ENCODE peak calls at places on chromosome 22, in seven cellular contexts. P is naive thymus-derived CD8-positive, alpha-beta T cell; B is GM03348; Y is ACHN; G is hippocampal formation; A is astrocyte of the cerebellum; I is KG1. C is an unnamed sample.

GRCh38 chr22:39715778-39716495 is 145.4 kb downstream of the CACNA1I start:
- DNase-seq in B (no peak), I (no peak), G (no peak), Y (no peak), P (no peak), A (no peak), C (no peak)

GRCh38 chr22:17110791-17111550 is 10.2 kb downstream of the TMEM121B start:
- DNase-seq in Y (no peak), P (no peak), B (no peak), I (no peak), G (no peak), A (no peak), C (no peak)

GRCh38 chr22:27113211-27114030 is 456.0 kb downstream of the MIAT start:
- DNase-seq in B (peak), I (no peak), Y (peak), P (no peak), A (peak), G (peak), C (peak)

GRCh38 chr22:42648368-42649260 is 578 bp downstream of the CYB5R3 start:
- DNase-seq in G (no peak), Y (peak), A (no peak), I (no peak), P (peak), B (peak), C (peak)

GRCh38 chr22:43262990-43263644 is 76.2 kb upstream of the TTLL12 start:
- DNase-seq in I (peak), B (no peak), G (no peak), P (no peak), A (no peak), Y (no peak), C (no peak)

GRCh38 chr22:19066531-19067271 is 55.5 kb downstream of the DGCR2 start:
- DNase-seq in B (peak), A (peak), Y (peak), P (no peak), G (no peak), I (no peak), C (no peak)

GRCh38 chr22:24985824-24986214 is 33.3 kb downstream of the KIAA1671 start:
- DNase-seq in Y (no peak), P (no peak), G (no peak), A (no peak), B (no peak), I (peak), C (no peak)

GRCh38 chr22:28094831-28095230 is 175.8 kb upstream of the PITPNB start:
- DNase-seq in P (no peak), I (no peak), A (no peak), G (no peak), Y (no peak), B (no peak), C (no peak)

GRCh38 chr22:23670378-23671295 is 20.2 kb upstream of the RGL4 start:
- DNase-seq in I (no peak), G (no peak), Y (no peak), B (no peak), A (no peak), P (no peak), C (peak)

GRCh38 chr22:23305321-23305910 is 125.1 kb downstream of the BCR start:
- DNase-seq in Y (peak), A (peak), P (no peak), B (peak), I (no peak), G (no peak), C (no peak)

GRCh38 chr22:46241397-46242007 is 8.6 kb downstream of the CDPF1 start:
- DNase-seq in P (no peak), I (no peak), A (no peak), Y (no peak), B (no peak), G (no peak), C (no peak)

GRCh38 chr22:27242917-27243589 is 558.5 kb downstream of the MN1 start:
- DNase-seq in Y (no peak), G (no peak), B (no peak), A (no peak), P (no peak), I (no peak), C (no peak)

GRCh38 chr22:39463931-39464390 is 7.1 kb downstream of the MGAT3 start:
- DNase-seq in G (peak), Y (no peak), B (peak), I (no peak), A (no peak), P (no peak), C (peak)

GRCh38 chr22:41478891-41479521 is 10.1 kb downstream of the ACO2 start:
- DNase-seq in B (no peak), G (peak), A (no peak), I (no peak), Y (no peak), P (no peak), C (no peak)

GRCh38 chr22:49853981-49854791 is 542 bp downstream of the ZBED4 start:
- DNase-seq in G (no peak), B (peak), A (no peak), Y (peak), P (peak), I (no peak), C (no peak)

GRCh38 chr22:22692707-22693530 is 48.5 kb downstream of the GGTLC2 start:
- DNase-seq in P (peak), B (peak), I (no peak), A (no peak), Y (peak), G (no peak), C (no peak)

C was measured in Right ventricle myocardium superior.